ENCODE peak calls at places on chromosomes 2 and 18, in four cellular contexts. One of them, this sample, is unnamed.

GRCh38 chr2:69983392-69983791 is 22.0 kb upstream of the ASPRV1 start:
- DNase-seq in prostate gland: no peak
- DNase-seq in IMR-90: no peak
- DNase-seq in NCI-H2081: no peak
- DNase-seq in this sample: no peak

GRCh38 chr2:30446602-30447148 is 371 bp upstream of the LCLAT1 start:
- DNase-seq in prostate gland: no peak
- DNase-seq in IMR-90: no peak
- DNase-seq in NCI-H2081: no peak
- DNase-seq in this sample: no peak

GRCh38 chr2:161122772-161123530 is 37.3 kb upstream of the TANK start:
- DNase-seq in prostate gland: peak; percentile 59
- DNase-seq in IMR-90: peak; percentile 93
- DNase-seq in NCI-H2081: no peak
- DNase-seq in this sample: peak; percentile 94

GRCh38 chr2:48442610-48443360 is 87.2 kb upstream of the STON1 start:
- DNase-seq in prostate gland: no peak
- DNase-seq in IMR-90: no peak
- DNase-seq in NCI-H2081: no peak
- DNase-seq in this sample: no peak

GRCh38 chr18:78853341-78853740 is 126.3 kb upstream of the SALL3 start:
- DNase-seq in prostate gland: no peak
- DNase-seq in IMR-90: no peak
- DNase-seq in NCI-H2081: no peak
- DNase-seq in this sample: no peak

GRCh38 chr18:52888014-52888413 is 548.0 kb downstream of the DCC start:
- DNase-seq in prostate gland: no peak
- DNase-seq in IMR-90: no peak
- DNase-seq in NCI-H2081: peak; percentile 66
- DNase-seq in this sample: no peak

GRCh38 chr2:85243101-85244072 is 84.4 kb downstream of the TGOLN2 start:
- DNase-seq in prostate gland: no peak
- DNase-seq in IMR-90: no peak
- DNase-seq in NCI-H2081: no peak
- DNase-seq in this sample: no peak

GRCh38 chr2:23487735-23488492 is 102.9 kb downstream of the KLHL29 start:
- DNase-seq in prostate gland: no peak
- DNase-seq in IMR-90: peak; percentile 83
- DNase-seq in NCI-H2081: no peak
- DNase-seq in this sample: peak; percentile 32

GRCh38 chr2:106358081-106358480 is 110.1 kb downstream of the RGPD3 start:
- DNase-seq in prostate gland: no peak
- DNase-seq in IMR-90: no peak
- DNase-seq in NCI-H2081: no peak
- DNase-seq in this sample: no peak

GRCh38 chr18:48342125-48342524 is 67.1 kb downstream of the ZBTB7C start:
- DNase-seq in prostate gland: no peak
- DNase-seq in IMR-90: no peak
- DNase-seq in NCI-H2081: peak; percentile 38
- DNase-seq in this sample: no peak

GRCh38 chr2:142533083-142533482 is 344.4 kb upstream of the KYNU start:
- DNase-seq in prostate gland: no peak
- DNase-seq in IMR-90: no peak
- DNase-seq in NCI-H2081: no peak
- DNase-seq in this sample: no peak

GRCh38 chr2:30688956-30689401 is 118.3 kb downstream of the CAPN13 start:
- DNase-seq in prostate gland: no peak
- DNase-seq in IMR-90: no peak
- DNase-seq in NCI-H2081: peak; percentile 81
- DNase-seq in this sample: no peak

GRCh38 chr2:217552081-217552480 is 450.7 kb downstream of the TNS1 start:
- DNase-seq in prostate gland: no peak
- DNase-seq in IMR-90: no peak
- DNase-seq in NCI-H2081: no peak
- DNase-seq in this sample: no peak

GRCh38 chr2:100321881-100322820 is at the start of gene LONRF2:
- DNase-seq in prostate gland: peak; percentile 30
- DNase-seq in IMR-90: no peak
- DNase-seq in NCI-H2081: peak; percentile 77
- DNase-seq in this sample: no peak

GRCh38 chr2:112957511-112957910 is 20.3 kb upstream of the IL36G start:
- DNase-seq in prostate gland: no peak
- DNase-seq in IMR-90: no peak
- DNase-seq in NCI-H2081: no peak
- DNase-seq in this sample: peak; percentile 4

GRCh38 chr18:12307871-12308385 is at the start of gene TUBB6:
- DNase-seq in prostate gland: no peak
- DNase-seq in IMR-90: peak; percentile 81
- DNase-seq in NCI-H2081: no peak
- DNase-seq in this sample: peak; percentile 77

GRCh38 chr2:27149575-27150405 is 986 bp downstream of the TCF23 start:
- DNase-seq in prostate gland: no peak
- DNase-seq in IMR-90: no peak
- DNase-seq in NCI-H2081: no peak
- DNase-seq in this sample: no peak

GRCh38 chr2:139033300-139033699 is 253.1 kb upstream of the NXPH2 start:
- DNase-seq in prostate gland: no peak
- DNase-seq in IMR-90: no peak
- DNase-seq in NCI-H2081: no peak
- DNase-seq in this sample: peak; percentile 18

GRCh38 chr2:43051316-43051715 is 175.1 kb downstream of the ZFP36L2 start:
- DNase-seq in prostate gland: no peak
- DNase-seq in IMR-90: peak; percentile 74
- DNase-seq in NCI-H2081: no peak
- DNase-seq in this sample: peak; percentile 83

GRCh38 chr2:196468394-196468793 is 171.1 kb upstream of the CCDC150 start:
- DNase-seq in prostate gland: no peak
- DNase-seq in IMR-90: no peak
- DNase-seq in NCI-H2081: no peak
- DNase-seq in this sample: no peak

GRCh38 chr2:27762951-27763906 is 8.3 kb upstream of the MRPL33 start:
- DNase-seq in prostate gland: no peak
- DNase-seq in IMR-90: peak; percentile 43
- DNase-seq in NCI-H2081: no peak
- DNase-seq in this sample: peak; percentile 36

GRCh38 chr2:20667531-20668401 is 822 bp downstream of the GDF7 start:
- DNase-seq in prostate gland: no peak
- DNase-seq in IMR-90: no peak
- DNase-seq in NCI-H2081: no peak
- DNase-seq in this sample: no peak

GRCh38 chr2:239666855-239667376 is 266.1 kb upstream of the HDAC4 start:
- DNase-seq in prostate gland: no peak
- DNase-seq in IMR-90: no peak
- DNase-seq in NCI-H2081: no peak
- DNase-seq in this sample: no peak

GRCh38 chr18:49645836-49646235 is 84.0 kb downstream of the LIPG start:
- DNase-seq in prostate gland: no peak
- DNase-seq in IMR-90: peak; percentile 43
- DNase-seq in NCI-H2081: no peak
- DNase-seq in this sample: peak; percentile 42

GRCh38 chr2:159010340-159010739 is 41.9 kb downstream of the TANC1 start:
- DNase-seq in prostate gland: no peak
- DNase-seq in IMR-90: peak; percentile 80
- DNase-seq in NCI-H2081: no peak
- DNase-seq in this sample: peak; percentile 66

GRCh38 chr18:21163647-21164625 is 52.3 kb upstream of the ROCK1 start:
- DNase-seq in prostate gland: no peak
- DNase-seq in IMR-90: peak; percentile 93
- DNase-seq in NCI-H2081: no peak
- DNase-seq in this sample: peak; percentile 89